ENCODE peak calls at places on chromosome 21, in seven cellular contexts. Z is colonic mucosa; U is IMR-90; C is adipocyte; H is cardiac muscle cell; E is CD8-positive, alpha-beta memory T cell; Q is GM12878. Y is an unnamed sample.

GRCh38 chr21:16113052-16113715 is 383.4 kb downstream of the USP25 start:
- DNase-seq in E (no peak), Z (peak; percentile 29), Q (no peak), H (no peak), U (peak; percentile 16), C (no peak), Y (no peak)

GRCh38 chr21:23292292-23292691 is 2294.1 kb downstream of the NCAM2 start:
- DNase-seq in E (no peak), H (no peak), Z (no peak), C (no peak), Q (no peak), U (no peak), Y (no peak)

GRCh38 chr21:41369105-41369914 is 7.5 kb downstream of the MX2 start:
- DNase-seq in Q (peak; percentile 42), Z (no peak), U (no peak), C (peak; percentile 10), E (peak; percentile 56), H (peak; percentile 49), Y (peak; percentile 54)

GRCh38 chr21:35561076-35561475 is 499.2 kb downstream of the SETD4 start:
- DNase-seq in E (no peak), Q (no peak), Z (no peak), U (no peak), H (no peak), C (no peak), Y (no peak)

GRCh38 chr21:31075844-31076243 is 37.6 kb upstream of the KRTAP19-8 start:
- DNase-seq in U (no peak), E (no peak), H (no peak), Z (no peak), C (no peak), Q (no peak), Y (no peak)

GRCh38 chr21:21159253-21159899 is 161.2 kb downstream of the NCAM2 start:
- DNase-seq in Q (no peak), C (no peak), H (no peak), E (no peak), U (peak; percentile 64), Z (no peak), Y (no peak)

GRCh38 chr21:37849703-37850102 is 66.6 kb downstream of the KCNJ6 start:
- DNase-seq in E (no peak), Z (no peak), C (peak; percentile 59), Q (no peak), H (peak; percentile 72), U (peak; percentile 83), Y (no peak)

GRCh38 chr21:46634966-46635323 is 529 bp upstream of the PRMT2 start:
- DNase-seq in U (peak; percentile 87), Q (peak; percentile 16), H (peak; percentile 92), E (no peak), Z (peak; percentile 66), C (peak; percentile 89), Y (no peak)

GRCh38 chr21:17441370-17441769 is 71.5 kb upstream of the CXADR start:
- DNase-seq in Z (peak; percentile 78), Q (no peak), E (no peak), C (peak; percentile 81), U (peak; percentile 42), H (peak; percentile 67), Y (no peak)

GRCh38 chr21:25562660-25563059 is 44.6 kb downstream of the MRPL39 start:
- DNase-seq in H (no peak), Q (no peak), U (no peak), C (no peak), Z (no peak), E (no peak), Y (no peak)

GRCh38 chr21:16587671-16588379 is 858.0 kb downstream of the USP25 start:
- DNase-seq in H (peak; percentile 81), Q (no peak), Z (no peak), E (no peak), U (peak; percentile 77), C (peak; percentile 77), Y (no peak)

GRCh38 chr21:34835526-34835925 is 166.7 kb downstream of the CLIC6 start:
- DNase-seq in Q (no peak), U (no peak), C (peak; percentile 95), H (peak; percentile 69), Z (no peak), E (no peak), Y (no peak)

GRCh38 chr21:22575165-22575584 is 1577.0 kb downstream of the NCAM2 start:
- DNase-seq in Q (no peak), E (no peak), H (no peak), Z (no peak), C (no peak), U (no peak), Y (no peak)

GRCh38 chr21:34807146-34807880 is 138.5 kb downstream of the CLIC6 start:
- DNase-seq in Q (no peak), H (peak; percentile 92), C (peak; percentile 74), U (peak; percentile 97), Z (no peak), E (peak; percentile 4), Y (no peak)

GRCh38 chr21:17462276-17462981 is 50.4 kb upstream of the CXADR start:
- DNase-seq in C (no peak), U (peak; percentile 42), H (no peak), E (no peak), Z (peak; percentile 82), Q (no peak), Y (no peak)

GRCh38 chr21:16088121-16088520 is 358.3 kb downstream of the USP25 start:
- DNase-seq in C (no peak), H (no peak), E (no peak), U (no peak), Z (no peak), Q (no peak), Y (no peak)

GRCh38 chr21:25956993-25957714 is 213.4 kb downstream of the APP start:
- DNase-seq in U (peak; percentile 86), H (peak; percentile 81), Z (no peak), Q (no peak), E (no peak), C (peak; percentile 86), Y (no peak)

GRCh38 chr21:43733529-43734071 is 14.7 kb downstream of the PDXK start:
- DNase-seq in H (peak; percentile 64), C (peak; percentile 51), U (peak; percentile 79), Q (no peak), Z (peak; percentile 46), E (peak; percentile 31), Y (no peak)

GRCh38 chr21:15841856-15842564 is 112.2 kb downstream of the USP25 start:
- DNase-seq in C (peak; percentile 67), H (peak; percentile 87), E (no peak), Q (no peak), Z (no peak), U (peak; percentile 75), Y (no peak)

GRCh38 chr21:36494557-36494956 is 14.6 kb upstream of the CLDN14 start:
- DNase-seq in H (no peak), Q (no peak), C (no peak), Z (no peak), U (no peak), E (no peak), Y (no peak)

GRCh38 chr21:27649323-27649722 is 682.4 kb upstream of the ADAMTS5 start:
- DNase-seq in U (peak; percentile 97), E (no peak), H (peak; percentile 81), Z (no peak), Q (no peak), C (peak; percentile 77), Y (no peak)

GRCh38 chr21:37266515-37267221 is 466 bp downstream of the VPS26C start:
- DNase-seq in Q (no peak), H (peak; percentile 44), C (peak; percentile 75), Z (no peak), U (peak; percentile 42), E (no peak), Y (no peak)

GRCh38 chr21:35153671-35154070 is 104.6 kb upstream of the RUNX1 start:
- DNase-seq in H (peak; percentile 74), Q (no peak), C (no peak), U (no peak), Z (no peak), E (no peak), Y (no peak)

GRCh38 chr21:16870116-16870515 is 642.7 kb upstream of the CXADR start:
- DNase-seq in U (peak; percentile 5), C (peak; percentile 70), E (no peak), Z (no peak), H (peak; percentile 41), Q (no peak), Y (no peak)

GRCh38 chr21:31310750-31311149 is 33.3 kb downstream of the TIAM1 start:
- DNase-seq in H (no peak), C (peak; percentile 57), Z (no peak), U (peak; percentile 81), Q (no peak), E (no peak), Y (no peak)

GRCh38 chr21:38850277-38850951 is 44.7 kb downstream of the ETS2 start:
- DNase-seq in E (no peak), Z (peak; percentile 11), H (no peak), C (no peak), U (no peak), Q (no peak), Y (no peak)
- H3K4me1 ChIP-seq in E (no peaks in the 10 kb centered on the region), Z (no peaks in the 10 kb centered on the region), H (peaks cover 9% of the 10 kb centered on the region), C (no peaks in the 10 kb centered on the region), U (peaks cover 2% of the 10 kb centered on the region), Q (no peaks in the 10 kb centered on the region), Y (peaks cover 36% of the 10 kb centered on the region)

DNA sequence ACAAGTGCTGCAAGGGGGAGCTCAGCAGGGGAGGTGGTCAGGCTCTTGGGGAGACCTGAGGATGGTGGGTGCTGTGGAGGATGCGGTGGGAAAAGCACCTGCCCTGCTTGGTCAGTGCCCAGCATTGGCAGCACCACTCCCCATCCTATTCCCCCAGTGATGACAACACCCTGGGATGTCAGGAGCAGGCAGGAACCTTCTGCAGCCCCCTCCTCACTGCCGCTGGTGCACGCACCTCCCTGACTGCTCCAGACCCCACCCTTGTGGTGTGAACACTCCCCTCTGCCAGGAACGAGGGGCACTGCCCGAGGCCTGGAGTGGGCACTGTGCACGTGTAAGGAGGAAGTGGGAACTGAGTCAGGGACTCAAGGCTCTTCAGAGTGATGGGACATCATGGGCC is 12.5 kb downstream of the TMPRSS3 start:
- DNase-seq in H (no peak), E (no peak), Q (no peak), Z (no peak), U (no peak), C (no peak), Y (no peak)
- H3K4me1 ChIP-seq in H (no peaks in the 10 kb centered on the region), E (peaks cover 10% of the 10 kb centered on the region), Q (peaks cover 14% of the 10 kb centered on the region), Z (no peaks in the 10 kb centered on the region), U (no peaks in the 10 kb centered on the region), C (no peaks in the 10 kb centered on the region), Y (no peaks in the 10 kb centered on the region)

DNA sequence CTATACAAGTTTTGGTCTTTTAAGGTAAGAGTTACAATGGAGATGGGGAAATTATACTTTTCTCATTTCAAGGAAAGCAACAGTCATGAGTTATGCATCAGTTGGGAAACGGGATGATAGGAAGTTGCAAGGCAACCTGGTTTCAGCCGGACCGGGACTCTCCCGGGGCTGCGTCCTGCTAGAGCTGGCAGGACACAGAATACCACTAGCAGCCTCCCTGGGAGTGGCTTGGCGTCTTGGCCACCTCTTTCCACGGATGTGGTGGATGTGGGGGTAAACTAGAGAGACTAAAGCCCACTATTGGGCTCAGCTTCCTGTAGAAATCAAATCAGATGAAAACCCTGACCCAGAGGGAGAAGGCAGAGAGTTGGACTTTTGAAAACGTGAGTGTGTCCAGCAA is 71.9 kb downstream of the ADARB1 start:
- DNase-seq in H (peak; percentile 60), E (no peak), Z (no peak), C (no peak), Q (no peak), U (no peak), Y (no peak)
- H3K4me1 ChIP-seq in H (peaks cover 6% of the 10 kb centered on the region), E (no peaks in the 10 kb centered on the region), Z (no peaks in the 10 kb centered on the region), C (peaks cover 19% of the 10 kb centered on the region), Q (no peaks in the 10 kb centered on the region), U (peaks cover 16% of the 10 kb centered on the region), Y (no peaks in the 10 kb centered on the region)

DNA sequence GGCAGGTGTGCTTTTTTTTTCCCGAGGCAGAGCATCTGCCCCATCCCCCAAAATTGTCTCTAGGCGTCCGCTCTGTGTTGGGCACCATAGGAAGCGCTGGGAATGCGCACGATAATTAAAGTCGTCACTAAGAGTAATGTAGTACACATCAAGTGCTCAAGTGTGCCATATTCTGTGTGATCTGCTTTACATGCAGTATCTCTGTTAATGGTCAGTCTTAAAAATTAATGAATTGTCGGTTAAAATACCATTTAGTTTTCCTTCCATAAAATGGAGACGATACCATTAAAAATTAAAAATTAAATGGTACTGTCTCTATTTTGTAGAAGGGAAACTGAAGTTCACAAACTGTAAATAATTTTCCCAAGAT is 544 bp upstream of the CCT8 start:
- DNase-seq in H (no peak), E (no peak), Q (no peak), U (no peak), C (no peak), Z (no peak), Y (no peak)
- H3K4me1 ChIP-seq in H (peaks cover 11% of the 10 kb centered on the region), E (peaks cover 42% of the 10 kb centered on the region), Q (peaks cover 3% of the 10 kb centered on the region), U (peaks cover 9% of the 10 kb centered on the region), C (peaks cover 30% of the 10 kb centered on the region), Z (no peaks in the 10 kb centered on the region), Y (peaks cover 2% of the 10 kb centered on the region)